ENCODE peak calls at places on chromosome 5, in six cellular contexts. M is uterus; K is aorta; D is activated CD4-positive, CD25-positive, alpha-beta regulatory T cell; T is pons; L is T-helper 17 cell. J is an unnamed sample.

GRCh38 chr5:116046823-116047222 is 14.6 kb downstream of the ARL14EPL start:
- DNase-seq in M (no peak), K (no peak), D (no peak), T (no peak), L (no peak), J (no peak)

GRCh38 chr5:71475788-71476384 is 20.4 kb downstream of the BDP1 start:
- DNase-seq in M (no peak), K (no peak), D (no peak), T (peak), L (no peak), J (no peak)

GRCh38 chr5:123811771-123812170 is 299.8 kb downstream of the CSNK1G3 start:
- DNase-seq in M (no peak), K (no peak), D (no peak), T (peak), L (no peak), J (no peak)

GRCh38 chr5:97090944-97091343 is 51.5 kb downstream of the LIX1 start:
- DNase-seq in M (no peak), K (no peak), D (no peak), T (no peak), L (no peak), J (no peak)

GRCh38 chr5:160260881-160261815 is 31.8 kb downstream of the FABP6 start:
- DNase-seq in M (no peak), K (no peak), D (no peak), T (no peak), L (no peak), J (no peak)

GRCh38 chr5:1176473-1177391 is 24.7 kb upstream of the SLC6A19 start:
- DNase-seq in M (no peak), K (peak), D (no peak), T (no peak), L (no peak), J (no peak)

GRCh38 chr5:139116256-139116655 is 81.9 kb downstream of the SIL1 start:
- DNase-seq in M (no peak), K (no peak), D (no peak), T (no peak), L (no peak), J (no peak)

GRCh38 chr5:77259479-77259878 is 49.0 kb downstream of the PDE8B start:
- DNase-seq in M (no peak), K (no peak), D (no peak), T (no peak), L (no peak), J (no peak)

GRCh38 chr5:88956416-88956815 is 73.4 kb upstream of the MEF2C start:
- DNase-seq in M (no peak), K (no peak), D (no peak), T (no peak), L (no peak), J (no peak)

GRCh38 chr5:43685271-43685950 is 82.4 kb downstream of the NNT start:
- DNase-seq in M (no peak), K (no peak), D (no peak), T (no peak), L (no peak), J (no peak)

GRCh38 chr5:42021119-42021518 is 96.0 kb downstream of the FBXO4 start:
- DNase-seq in M (no peak), K (no peak), D (no peak), T (no peak), L (no peak), J (no peak)

GRCh38 chr5:9468070-9468388 is 77.8 kb downstream of the SEMA5A start:
- DNase-seq in M (peak), K (peak), D (no peak), T (peak), L (no peak), J (no peak)

GRCh38 chr5:179217356-179217755 is 127.9 kb downstream of the ADAMTS2 start:
- DNase-seq in M (no peak), K (no peak), D (no peak), T (no peak), L (no peak), J (no peak)